ENCODE peak calls at places on chromosomes 3 and 15, in five cellular contexts. Q is progenitor cell of endocrine pancreas, G is GM23338, E is fibroblast of lung, S is cardiac fibroblast. N is an unnamed sample.

GRCh38 chr3:196557236-196557635 is 11.1 kb downstream of the WDR53 start:
- DNase-seq in Q (no peak), G (no peak), E (no peak), S (no peak), N (no peak)

GRCh38 chr3:46923559-46924350 is 46.2 kb downstream of the PTH1R start:
- DNase-seq in Q (peak), G (peak), E (peak), S (peak), N (peak)

GRCh38 chr15:32132850-32133249 is 102.5 kb downstream of the CHRNA7 start:
- DNase-seq in Q (no peak), G (no peak), E (no peak), S (no peak), N (no peak)

GRCh38 chr15:95559875-95560394 is 770.6 kb upstream of the NR2F2 start:
- DNase-seq in Q (no peak), G (no peak), E (peak), S (peak), N (no peak)

GRCh38 chr3:99319961-99320360 is 318.4 kb upstream of the COL8A1 start:
- DNase-seq in Q (no peak), G (no peak), E (peak), S (peak), N (no peak)

GRCh38 chr3:111971533-111971932 is 7.3 kb upstream of the ABHD10 start:
- DNase-seq in Q (no peak), G (no peak), E (no peak), S (no peak), N (no peak)

GRCh38 chr3:173977747-173978146 is 580.2 kb downstream of the NLGN1 start:
- DNase-seq in Q (no peak), G (no peak), E (no peak), S (no peak), N (no peak)

GRCh38 chr3:59422312-59422711 is 372.5 kb upstream of the CFAP20DC start:
- DNase-seq in Q (no peak), G (no peak), E (peak), S (no peak), N (no peak)

GRCh38 chr15:88701561-88702095 is 62.8 kb downstream of the ISG20 start:
- DNase-seq in Q (no peak), G (peak), E (no peak), S (no peak), N (peak)

GRCh38 chr15:92226020-92226612 is 167.6 kb upstream of the ST8SIA2 start:
- DNase-seq in Q (no peak), G (peak), E (no peak), S (peak), N (peak)

GRCh38 chr3:128946411-128946810 is 47.5 kb downstream of the CFAP92 start:
- DNase-seq in Q (no peak), G (no peak), E (no peak), S (peak), N (no peak)

GRCh38 chr3:83934208-83935150 is 1024.3 kb upstream of the CADM2 start:
- DNase-seq in Q (no peak), G (peak), E (peak), S (no peak), N (no peak)

GRCh38 chr15:42494998-42495360 is 455 bp upstream of the SNAP23 start:
- DNase-seq in Q (no peak), G (peak), E (peak), S (peak), N (no peak)

GRCh38 chr3:141412936-141413354 is 44.6 kb downstream of the ZBTB38 start:
- DNase-seq in Q (no peak), G (no peak), E (peak), S (peak), N (no peak)

GRCh38 chr15:51234181-51234927 is 104.0 kb downstream of the CYP19A1 start:
- DNase-seq in Q (no peak), G (peak), E (no peak), S (no peak), N (no peak)

GRCh38 chr3:139481116-139481515 is 4.8 kb upstream of the RBP2 start:
- DNase-seq in Q (no peak), G (peak), E (no peak), S (no peak), N (no peak)

GRCh38 chr15:51401872-51402517 is 60.5 kb downstream of the GLDN start:
- DNase-seq in Q (peak), G (peak), E (peak), S (peak), N (peak)

GRCh38 chr15:69388259-69388658 is 25.9 kb upstream of the KIF23 start:
- DNase-seq in Q (no peak), G (no peak), E (no peak), S (peak), N (no peak)

GRCh38 chr3:58206406-58207011 is 4.3 kb downstream of the DNASE1L3 start:
- DNase-seq in Q (no peak), G (no peak), E (peak), S (peak), N (no peak)

GRCh38 chr3:134342269-134342668 is 32.0 kb downstream of the AMOTL2 start:
- DNase-seq in Q (no peak), G (no peak), E (no peak), S (no peak), N (no peak)

GRCh38 chr15:62821384-62822131 is 221.0 kb upstream of the TPM1 start:
- DNase-seq in Q (no peak), G (no peak), E (no peak), S (no peak), N (no peak)

GRCh38 chr3:18393906-18394305 is 31.2 kb downstream of the SATB1 start:
- DNase-seq in Q (no peak), G (no peak), E (peak), S (peak), N (no peak)

GRCh38 chr3:94130690-94131089 is 67.8 kb downstream of the NSUN3 start:
- DNase-seq in Q (no peak), G (no peak), E (no peak), S (no peak), N (no peak)

GRCh38 chr3:127411083-127411727 is 123.4 kb upstream of the PRR20G start:
- DNase-seq in Q (peak), G (no peak), E (no peak), S (no peak), N (peak)

GRCh38 chr3:187319699-187320302 is 28.3 kb upstream of the MASP1 start:
- DNase-seq in Q (peak), G (peak), E (peak), S (peak), N (peak)

GRCh38 chr3:145145461-145145860 is 1015.5 kb downstream of the PLOD2 start:
- DNase-seq in Q (no peak), G (no peak), E (no peak), S (no peak), N (no peak)

GRCh38 chr3:141680620-141681389 is 57.3 kb upstream of the RNF7 start:
- DNase-seq in Q (no peak), G (peak), E (peak), S (peak), N (peak)

GRCh38 chr3:50160561-50160983 is 5.4 kb downstream of the SEMA3F start:
- DNase-seq in Q (no peak), G (no peak), E (peak), S (peak), N (no peak)

GRCh38 chr3:99863002-99863401 is 45.3 kb downstream of the CMSS1 start:
- DNase-seq in Q (no peak), G (no peak), E (no peak), S (no peak), N (no peak)

GRCh38 chr3:30933478-30934207 is 39.2 kb upstream of the GADL1 start:
- DNase-seq in Q (no peak), G (no peak), E (no peak), S (no peak), N (no peak)

GRCh38 chr15:26772588-26773484 is at the start of gene GABRB3:
- DNase-seq in Q (peak), G (peak), E (peak), S (peak), N (peak)

GRCh38 chr3:32405155-32405554 is 13.5 kb downstream of the CMTM7 start:
- DNase-seq in Q (no peak), G (no peak), E (peak), S (peak), N (no peak)

GRCh38 chr3:186239321-186239720 is 122.7 kb downstream of the DGKG start:
- DNase-seq in Q (no peak), G (peak), E (peak), S (no peak), N (peak)

GRCh38 chr3:127152676-127153505 is 40.0 kb upstream of the PRR23E start:
- DNase-seq in Q (no peak), G (no peak), E (no peak), S (no peak), N (no peak)

GRCh38 chr3:138078901-138079344 is 36.5 kb downstream of the DZIP1L start:
- DNase-seq in Q (no peak), G (no peak), E (peak), S (peak), N (no peak)

GRCh38 chr15:38378162-38378560 is 75.8 kb upstream of the FAM98B start:
- DNase-seq in Q (no peak), G (no peak), E (peak), S (peak), N (no peak)

GRCh38 chr3:38004415-38005075 is 14.0 kb downstream of the VILL start:
- DNase-seq in Q (peak), G (peak), E (peak), S (peak), N (peak)

N was measured in H9.